ENCODE peak calls at places on chromosomes 2 and 18, in five cellular contexts. E is NT2/D1, N is GM12878, V is H1, X is HepG2. K is an unnamed sample.

GRCh38 chr18:58891753-58892152 is 27.1 kb downstream of the ZNF532 start:
- DNase-seq in E (no peak), X (no peak), V (no peak), N (no peak), K (no peak)

GRCh38 chr2:142880275-142880674 is 2.8 kb downstream of the KYNU start:
- DNase-seq in N (no peak), X (peak), E (no peak), V (no peak), K (no peak)

GRCh38 chr2:177118636-177119035 is 94.0 kb upstream of the HNRNPA3 start:
- DNase-seq in E (peak), N (no peak), V (no peak), X (no peak), K (no peak)

GRCh38 chr2:160842286-160842685 is 317.9 kb upstream of the TANK start:
- DNase-seq in E (peak), X (no peak), V (no peak), N (no peak), K (no peak)

GRCh38 chr18:62637807-62638687 is 77.3 kb upstream of the PHLPP1 start:
- DNase-seq in X (peak), E (peak), N (no peak), V (peak), K (peak)

GRCh38 chr18:36406805-36407204 is 109.3 kb downstream of the FHOD3 start:
- DNase-seq in V (no peak), E (no peak), N (no peak), X (no peak), K (no peak)

GRCh38 chr2:178787155-178787554 is 20.1 kb downstream of the TTN start:
- DNase-seq in E (no peak), V (no peak), X (no peak), N (no peak), K (no peak)

GRCh38 chr2:29054430-29054829 is 19.9 kb downstream of the PCARE start:
- DNase-seq in E (no peak), V (no peak), N (no peak), X (no peak), K (no peak)

GRCh38 chr2:187453078-187453641 is 5.1 kb upstream of the CALCRL start:
- DNase-seq in V (no peak), E (peak), N (no peak), X (no peak), K (peak)

GRCh38 chr2:182280128-182280527 is 146.7 kb downstream of the PDE1A start:
- DNase-seq in X (no peak), V (no peak), E (no peak), N (no peak), K (no peak)

GRCh38 chr2:165056585-165056984 is 101.3 kb upstream of the SLC38A11 start:
- DNase-seq in V (no peak), N (no peak), X (no peak), E (no peak), K (no peak)

GRCh38 chr2:191719261-191719660 is 41.3 kb downstream of the NABP1 start:
- DNase-seq in N (no peak), X (no peak), V (no peak), E (no peak), K (no peak)
- TF ChIP-seq SUZ12 in N (no peak), X (no peak), V (no peak), E (no peak), K (no peak)

GRCh38 chr2:20584637-20585321 is 66.1 kb downstream of the HS1BP3 start:
- DNase-seq in E (peak), N (no peak), X (peak), V (peak), K (peak)
- TF ChIP-seq SUZ12 in E (no peak), N (no peak), X (no peak), V (no peak), K (no peak)

GRCh38 chr18:48975817-48976649 is 25.3 kb upstream of the SMAD7 start:
- DNase-seq in V (peak), N (no peak), X (no peak), E (no peak), K (peak)
- TF ChIP-seq SUZ12 in V (no peak), N (no peak), X (no peak), E (no peak), K (no peak)

DNA sequence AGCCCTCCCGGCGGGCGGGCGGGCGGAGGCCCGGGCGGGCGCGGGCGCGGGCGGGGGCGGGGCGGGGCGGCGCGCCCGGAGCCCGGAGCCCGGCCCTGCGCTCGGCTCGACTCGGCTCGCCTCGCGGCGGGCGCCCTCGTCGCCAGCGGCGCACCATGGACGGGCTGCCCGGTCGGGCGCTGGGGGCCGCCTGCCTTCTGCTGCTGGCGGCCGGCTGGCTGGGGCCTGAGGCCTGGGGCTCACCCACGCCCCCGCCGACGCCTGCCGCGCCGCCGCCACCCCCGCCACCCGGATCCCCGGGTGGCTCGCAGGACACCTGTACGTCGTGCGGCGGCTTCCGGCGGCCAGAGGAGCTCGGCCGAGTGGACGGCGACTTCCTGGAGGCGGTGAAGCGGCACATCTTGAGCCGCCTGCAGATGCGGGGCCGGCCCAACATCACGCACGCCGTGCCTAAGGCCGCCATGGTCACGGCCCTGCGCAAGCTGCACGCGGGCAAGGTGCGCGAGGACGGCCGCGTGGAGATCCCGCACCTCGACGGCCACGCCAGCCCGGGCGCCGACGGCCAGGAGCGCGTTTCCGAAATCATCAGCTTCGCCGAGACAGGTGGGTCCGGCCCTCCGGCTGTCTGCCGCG is at the start of gene INHBB:
- DNase-seq in E (no peak), X (no peak), N (no peak), V (no peak), K (peak)
- TF ChIP-seq SUZ12 in E (no peak), X (no peak), N (no peak), V (peak), K (no peak)

GRCh38 chr18:43620936-43621335 is 343.6 kb upstream of the SYT4 start:
- DNase-seq in E (peak), N (no peak), V (no peak), X (peak), K (peak)
- TF ChIP-seq SUZ12 in E (no peak), N (no peak), V (no peak), X (no peak), K (no peak)

GRCh38 chr2:71532327-71532726 is 79.0 kb downstream of the DYSF start:
- DNase-seq in E (no peak), N (no peak), V (no peak), X (no peak), K (no peak)

GRCh38 chr2:71534201-71534600 is 80.8 kb downstream of the DYSF start:
- DNase-seq in N (no peak), E (no peak), X (no peak), V (no peak), K (no peak)

GRCh38 chr2:71530246-71530986 is 77.1 kb downstream of the DYSF start:
- DNase-seq in E (peak), V (peak), N (no peak), X (peak), K (peak)

GRCh38 chr2:71530987-71531332 is 77.6 kb downstream of the DYSF start:
- DNase-seq in N (no peak), E (no peak), V (no peak), X (no peak), K (no peak)

DNA sequence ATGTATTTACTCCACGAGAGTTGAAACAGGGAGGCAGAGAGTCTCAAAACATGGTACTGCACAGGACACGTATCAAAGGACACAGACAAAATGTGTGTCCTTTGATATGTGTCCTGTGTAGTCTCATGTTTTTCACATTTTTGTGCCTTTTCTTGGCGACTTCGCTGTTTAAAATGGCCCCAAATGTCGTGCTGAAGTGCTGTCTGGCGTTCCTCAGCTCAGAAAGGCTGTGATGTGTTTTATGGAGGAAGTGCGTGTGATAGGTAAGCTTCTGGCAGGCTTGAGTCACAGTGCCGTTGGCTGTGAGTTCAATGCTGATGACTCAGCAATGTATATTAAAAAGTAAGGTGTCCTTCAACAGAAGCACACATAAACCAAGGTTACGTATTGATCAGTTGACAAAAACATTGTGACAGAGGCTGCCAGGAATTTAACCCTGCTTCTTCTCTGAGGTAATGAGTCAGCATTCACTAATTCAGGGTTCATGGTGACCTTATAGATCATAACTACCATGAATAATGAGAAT is 78.2 kb downstream of the DYSF start:
- DNase-seq in V (no peak), N (no peak), X (peak), E (no peak), K (no peak)
- TF ChIP-seq SUZ12 in V (no peak), N (no peak), X (no peak), E (no peak), K (no peak)